ENCODE peak calls at places on chromosome 13, in seven cellular contexts. Y is tibial artery, M is fibroblast of lung, X is heart left ventricle, Q is aorta, V is neural progenitor cell, B is AG04450. L is an unnamed sample.

GRCh38 chr13:85657942-85658341 is 141.3 kb downstream of the SLITRK6 start:
- DNase-seq in V (no peak), M (no peak), Q (no peak), Y (no peak), B (no peak), X (no peak), L (no peak)

GRCh38 chr13:48159436-48160225 is 64.7 kb upstream of the MED4 start:
- DNase-seq in Q (no peak), M (no peak), B (no peak), V (no peak), Y (no peak), X (no peak), L (peak; percentile 64)

GRCh38 chr13:109479991-109480696 is 306.2 kb downstream of the IRS2 start:
- DNase-seq in Y (no peak), Q (no peak), X (peak; percentile 67), V (no peak), B (no peak), M (peak; percentile 47), L (no peak)

GRCh38 chr13:107650081-107650701 is 565.1 kb downstream of the LIG4 start:
- DNase-seq in Q (peak; percentile 52), M (peak; percentile 68), Y (no peak), B (no peak), V (peak; percentile 85), X (peak; percentile 29), L (peak; percentile 92)

GRCh38 chr13:59342396-59342795 is 821.3 kb downstream of the DIAPH3 start:
- DNase-seq in V (no peak), M (no peak), Y (no peak), X (no peak), B (no peak), Q (no peak), L (no peak)

GRCh38 chr13:35716186-35716585 is 239.7 kb upstream of the MAB21L1 start:
- DNase-seq in Y (no peak), Q (no peak), B (no peak), M (peak; percentile 55), X (no peak), V (no peak), L (no peak)

GRCh38 chr13:97225533-97225932 is 3.4 kb downstream of the MBNL2 start:
- DNase-seq in X (peak; percentile 29), Q (no peak), B (no peak), M (no peak), V (no peak), Y (no peak), L (no peak)

GRCh38 chr13:74243637-74244526 is 109.7 kb upstream of the KLF12 start:
- DNase-seq in V (no peak), X (no peak), Q (no peak), B (no peak), Y (no peak), M (peak; percentile 52), L (no peak)

GRCh38 chr13:95485045-95485517 is 67.4 kb upstream of the CLDN10 start:
- DNase-seq in V (no peak), Q (no peak), M (peak; percentile 30), Y (no peak), B (no peak), X (no peak), L (no peak)

GRCh38 chr13:48220592-48221300 is 12.3 kb upstream of the ITM2B start:
- DNase-seq in B (no peak), V (no peak), M (no peak), Y (no peak), Q (no peak), X (no peak), L (no peak)

GRCh38 chr13:40478775-40479174 is 187.7 kb downstream of the FOXO1 start:
- DNase-seq in X (no peak), B (no peak), M (no peak), V (no peak), Y (no peak), Q (no peak), L (no peak)

DNA sequence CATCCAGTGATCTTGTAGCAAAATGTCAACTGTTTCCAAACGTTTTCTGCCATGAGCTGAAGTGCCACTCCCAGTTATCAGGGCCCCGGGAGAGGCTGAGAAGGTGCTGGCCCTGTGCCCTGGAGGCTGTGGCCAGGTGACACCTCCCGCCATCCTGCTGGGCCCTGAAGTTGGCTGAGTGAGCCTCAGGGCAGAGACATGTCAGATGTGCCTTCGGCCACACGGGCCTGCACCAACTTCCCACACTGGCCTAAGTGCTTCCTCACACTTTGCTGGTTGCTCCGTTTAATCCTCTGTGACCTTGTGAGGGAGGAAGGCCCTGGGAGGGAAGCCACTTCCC is 4.8 kb downstream of the ADPRHL1 start:
- DNase-seq in Y (peak; percentile 44), V (no peak), M (no peak), B (no peak), Q (peak; percentile 29), X (peak; percentile 83), L (peak; percentile 62)
- H3K4me3 ChIP-seq in Y (no peak overlapping the region), V (no peak overlapping the region), M (no peak overlapping the region), B (no peak overlapping the region), Q (no peak overlapping the region), X (no peak overlapping the region), L (no peak overlapping the region)

DNA sequence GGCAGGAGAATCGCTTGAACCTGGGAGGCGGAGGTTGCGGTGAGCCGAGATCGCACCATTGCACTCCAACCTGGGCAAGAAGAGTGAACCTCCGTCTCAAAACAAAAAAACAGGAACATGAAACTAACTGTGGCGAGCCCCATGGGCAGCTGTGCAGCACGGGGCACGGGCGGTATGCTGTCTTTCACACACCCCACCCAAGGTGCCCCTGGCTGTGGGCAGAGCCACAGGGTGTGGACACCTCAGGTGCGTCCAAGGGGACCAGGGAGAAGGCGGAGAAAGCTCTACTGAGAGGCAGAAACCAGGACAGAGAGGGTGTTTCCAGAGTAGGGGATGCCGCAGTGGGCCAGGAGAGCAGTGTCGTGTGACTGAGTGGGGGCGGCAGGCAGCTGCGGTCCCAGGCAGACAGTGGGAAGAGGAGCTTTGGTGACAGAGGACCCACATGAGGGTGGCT is 29.8 kb downstream of the CARS2 start:
- DNase-seq in Q (no peak), M (no peak), X (no peak), Y (no peak), B (no peak), V (no peak), L (no peak)
- H3K4me3 ChIP-seq in Q (no peak overlapping the region), M (no peak overlapping the region), X (no peak overlapping the region), Y (no peak overlapping the region), B (no peak overlapping the region), V (no peak overlapping the region), L (no peak overlapping the region)

GRCh38 chr13:112759834-112760233 is 70.0 kb downstream of the ATP11A start:
- DNase-seq in B (no peak), Y (no peak), V (no peak), X (no peak), M (no peak), Q (no peak), L (no peak)

GRCh38 chr13:112759053-112759452 is 69.2 kb downstream of the ATP11A start:
- DNase-seq in Q (no peak), B (no peak), V (no peak), Y (no peak), X (no peak), M (no peak), L (no peak)

GRCh38 chr13:112760931-112761330 is 71.1 kb downstream of the ATP11A start:
- DNase-seq in X (no peak), V (no peak), Q (no peak), M (no peak), Y (no peak), B (no peak), L (no peak)

GRCh38 chr13:112761701-112762689 is 72.2 kb downstream of the ATP11A start:
- DNase-seq in Y (no peak), B (no peak), X (no peak), V (peak; percentile 54), Q (peak; percentile 44), M (peak; percentile 34), L (no peak)

DNA sequence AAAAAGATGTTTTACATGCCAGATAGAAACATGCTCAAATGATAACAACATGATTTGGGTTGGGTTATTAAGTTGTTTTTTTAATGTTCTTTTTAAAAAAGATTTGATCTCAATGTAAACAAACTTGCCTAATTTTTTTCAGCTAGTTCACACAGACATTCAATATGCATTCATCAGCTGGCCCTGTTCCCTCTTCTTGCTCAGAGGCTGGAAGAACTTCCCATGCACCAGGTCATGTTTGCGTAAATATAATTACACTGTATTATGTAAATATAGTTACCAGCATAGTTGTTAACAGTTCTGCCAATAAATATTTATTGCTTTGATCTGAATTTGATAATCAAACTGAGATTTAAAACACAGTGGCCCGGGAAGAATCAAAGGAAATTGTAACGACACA is 70.6 kb downstream of the ATP11A start:
- DNase-seq in M (peak; percentile 78), V (no peak), Y (no peak), Q (no peak), X (no peak), B (no peak), L (no peak)
- H3K4me3 ChIP-seq in M (peak overlapping the region; percentile 45), V (no peak overlapping the region), Y (no peak overlapping the region), Q (no peak overlapping the region), X (no peak overlapping the region), B (no peak overlapping the region), L (no peak overlapping the region)

DNA sequence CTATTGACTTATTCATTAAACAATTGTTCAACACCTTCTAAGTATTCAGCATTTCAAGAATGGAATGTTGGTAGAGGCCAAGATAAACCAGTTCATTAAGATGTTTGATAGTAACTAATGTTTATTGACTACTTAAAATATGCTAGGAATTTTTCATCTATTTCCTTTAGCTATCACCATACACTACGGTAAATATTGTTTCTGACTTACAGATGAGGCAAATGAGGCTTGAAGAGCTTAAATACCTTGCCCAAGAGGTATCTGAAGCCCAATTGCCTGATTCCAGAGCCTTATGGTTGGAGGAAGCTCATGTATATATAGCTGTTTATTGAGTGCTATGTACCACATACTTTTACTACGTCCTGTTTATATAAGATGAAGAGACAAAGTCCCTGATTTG is 286.2 kb downstream of the NDFIP2 start:
- DNase-seq in M (no peak), Y (no peak), B (no peak), Q (no peak), X (no peak), V (no peak), L (no peak)
- H3K4me3 ChIP-seq in M (no peak overlapping the region), Y (no peak overlapping the region), B (no peak overlapping the region), Q (no peak overlapping the region), X (no peak overlapping the region), V (no peak overlapping the region), L (no peak overlapping the region)

DNA sequence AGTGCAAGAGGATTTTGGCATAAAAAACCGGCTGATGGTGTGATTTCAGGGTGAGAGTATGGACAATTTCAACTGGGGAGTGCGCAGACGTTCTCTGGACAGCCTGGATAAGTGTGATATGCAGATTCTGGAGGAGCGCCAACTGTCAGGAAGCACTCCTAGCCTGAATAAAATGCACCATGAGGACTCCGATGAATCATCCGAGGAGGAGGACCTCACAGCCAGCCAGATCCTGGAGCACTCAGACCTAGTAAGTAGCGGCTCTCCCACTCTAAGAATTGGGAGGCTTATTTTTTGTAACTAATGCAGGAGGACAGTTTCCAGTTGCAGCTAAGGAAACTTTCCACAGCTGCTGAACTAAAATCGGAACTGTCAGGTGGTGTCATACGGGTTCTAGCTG is 53.6 kb downstream of the ZAR1L start:
- DNase-seq in B (peak; percentile 50), V (no peak), X (peak; percentile 92), Q (peak; percentile 83), Y (peak; percentile 87), M (peak; percentile 90), L (no peak)
- H3K4me3 ChIP-seq in B (no peak overlapping the region), V (no peak overlapping the region), X (no peak overlapping the region), Q (no peak overlapping the region), Y (no peak overlapping the region), M (no peak overlapping the region), L (no peak overlapping the region)

L was measured in endodermal cell.